ENCODE peak calls at places on chromosomes 16 and 17, in five cellular contexts. One of them, this sample, is unnamed.

GRCh38 chr16:20308266-20308665 is 19.0 kb downstream of the GP2 start:
- DNase-seq in NCI-H748 treated with DMSO at 0.1 percent for 48 hours: no peak
- DNase-seq in D341Med: no peak
- DNase-seq in NCI-H345: no peak
- DNase-seq in T-helper 1 cell: no peak
- DNase-seq in this sample: no peak

GRCh38 chr16:54175552-54176375 is 110.8 kb downstream of the IRX3 start:
- DNase-seq in T-helper 1 cell: no peak
- DNase-seq in NCI-H345: no peak
- DNase-seq in NCI-H748 treated with DMSO at 0.1 percent for 48 hours: no peak
- DNase-seq in D341Med: no peak
- DNase-seq in this sample: no peak

GRCh38 chr16:75113046-75113491 is 3.5 kb downstream of the LDHD start:
- DNase-seq in T-helper 1 cell: no peak
- DNase-seq in NCI-H748 treated with DMSO at 0.1 percent for 48 hours: no peak
- DNase-seq in NCI-H345: no peak
- DNase-seq in D341Med: no peak
- DNase-seq in this sample: peak; percentile 78

GRCh38 chr16:87060026-87060986 is 256.9 kb downstream of the C16orf95 start:
- DNase-seq in D341Med: no peak
- DNase-seq in NCI-H345: no peak
- DNase-seq in NCI-H748 treated with DMSO at 0.1 percent for 48 hours: no peak
- DNase-seq in T-helper 1 cell: no peak
- DNase-seq in this sample: no peak

GRCh38 chr17:49734666-49735490 is 27.1 kb upstream of the SLC35B1 start:
- DNase-seq in D341Med: no peak
- DNase-seq in NCI-H748 treated with DMSO at 0.1 percent for 48 hours: no peak
- DNase-seq in NCI-H345: no peak
- DNase-seq in T-helper 1 cell: no peak
- DNase-seq in this sample: no peak

GRCh38 chr17:74907012-74907411 is 13.6 kb upstream of the FADS6 start:
- DNase-seq in NCI-H748 treated with DMSO at 0.1 percent for 48 hours: no peak
- DNase-seq in D341Med: no peak
- DNase-seq in T-helper 1 cell: no peak
- DNase-seq in NCI-H345: no peak
- DNase-seq in this sample: no peak

GRCh38 chr17:80124351-80124981 is 22.5 kb downstream of the EIF4A3 start:
- DNase-seq in NCI-H748 treated with DMSO at 0.1 percent for 48 hours: no peak
- DNase-seq in NCI-H345: peak; percentile 33
- DNase-seq in D341Med: peak; percentile 80
- DNase-seq in T-helper 1 cell: no peak
- DNase-seq in this sample: peak; percentile 94

GRCh38 chr17:76276461-76277299 is 11.5 kb downstream of the UBALD2 start:
- DNase-seq in NCI-H345: no peak
- DNase-seq in T-helper 1 cell: no peak
- DNase-seq in D341Med: peak; percentile 42
- DNase-seq in NCI-H748 treated with DMSO at 0.1 percent for 48 hours: no peak
- DNase-seq in this sample: no peak

GRCh38 chr16:1877089-1877488 is 5.1 kb upstream of the MEIOB start:
- DNase-seq in NCI-H345: no peak
- DNase-seq in NCI-H748 treated with DMSO at 0.1 percent for 48 hours: no peak
- DNase-seq in D341Med: no peak
- DNase-seq in T-helper 1 cell: no peak
- DNase-seq in this sample: no peak

GRCh38 chr16:69861276-69862030 is 89.7 kb upstream of the CLEC18A start:
- DNase-seq in T-helper 1 cell: no peak
- DNase-seq in D341Med: no peak
- DNase-seq in NCI-H345: no peak
- DNase-seq in NCI-H748 treated with DMSO at 0.1 percent for 48 hours: peak; percentile 3
- DNase-seq in this sample: no peak

GRCh38 chr16:54633943-54634362 is 296.7 kb upstream of the IRX5 start:
- DNase-seq in NCI-H345: no peak
- DNase-seq in D341Med: peak; percentile 59
- DNase-seq in T-helper 1 cell: no peak
- DNase-seq in NCI-H748 treated with DMSO at 0.1 percent for 48 hours: no peak
- DNase-seq in this sample: peak; percentile 47

GRCh38 chr17:491086-492014 is 138.7 kb upstream of the RPH3AL start:
- DNase-seq in NCI-H748 treated with DMSO at 0.1 percent for 48 hours: no peak
- DNase-seq in T-helper 1 cell: no peak
- DNase-seq in D341Med: peak; percentile 70
- DNase-seq in NCI-H345: no peak
- DNase-seq in this sample: peak; percentile 33